ENCODE peak calls at places on chromosomes 4 and X, in five cellular contexts. D, T, A, B and W are unnamed samples. For H3K27me3 and H3K36me3, the result is how much of the 10 kb centered on the place peaks cover.

GRCh38 chrX:45850775-45851433 is 650.2 kb upstream of the DIPK2B start:
- DNase-seq in B (no peak), D (peak), T (no peak), A (peak), W (peak)

GRCh38 chrX:150291014-150291413 is 72.1 kb upstream of the MAMLD1 start:
- DNase-seq in D (no peak), A (no peak), B (no peak), T (no peak), W (no peak)

GRCh38 chrX:37746951-37747350 is 32.9 kb upstream of the CYBB start:
- DNase-seq in D (no peak), B (no peak), T (no peak), A (no peak), W (no peak)

GRCh38 chr4:139655116-139655515 is 10.5 kb upstream of the MGST2 start:
- DNase-seq in T (no peak), A (no peak), D (peak), B (no peak), W (peak)

GRCh38 chr4:124389591-124389990 is 322.9 kb downstream of the ANKRD50 start:
- DNase-seq in D (no peak), A (no peak), T (no peak), B (no peak), W (no peak)

GRCh38 chr4:112889619-112890294 is 159.7 kb upstream of the ANK2 start:
- DNase-seq in D (no peak), T (no peak), A (no peak), B (no peak), W (no peak)

GRCh38 chr4:102627831-102628523 is 126.8 kb downstream of the NFKB1 start:
- DNase-seq in A (no peak), T (peak), D (no peak), B (no peak), W (no peak)

GRCh38 chrX:107968623-107969022 is 13.5 kb downstream of the TEX13B start:
- DNase-seq in B (no peak), D (no peak), A (no peak), T (no peak), W (no peak)

GRCh38 chr4:129641179-129641578 is 545.2 kb downstream of the C4orf33 start:
- DNase-seq in B (no peak), A (no peak), D (peak), T (peak), W (peak)

GRCh38 chrX:68990948-68991347 is 162.1 kb downstream of the EFNB1 start:
- DNase-seq in D (no peak), A (no peak), B (no peak), T (no peak), W (no peak)

GRCh38 chr4:184763150-184763780 is 29.4 kb upstream of the CENPU start:
- DNase-seq in B (no peak), A (peak), D (no peak), T (no peak), W (no peak)

GRCh38 chrX:68375803-68376202 is 57.5 kb downstream of the OPHN1 start:
- DNase-seq in B (no peak), D (no peak), T (no peak), A (no peak), W (no peak)

GRCh38 chr4:54784188-54784671 is 126.5 kb downstream of the KIT start:
- DNase-seq in A (peak), T (no peak), D (no peak), B (no peak), W (no peak)

GRCh38 chr4:56671860-56672259 is 9.2 kb downstream of the HOPX start:
- DNase-seq in T (no peak), D (no peak), A (no peak), B (no peak), W (no peak)

GRCh38 chrX:121179972-121180371 is 132.6 kb downstream of the GLUD2 start:
- DNase-seq in A (no peak), B (no peak), D (no peak), T (no peak), W (no peak)

GRCh38 chr4:304987-305680 is at the start of gene ZNF732:
- DNase-seq in A (peak), B (no peak), D (no peak), T (no peak), W (no peak)

GRCh38 chr4:36226430-36227227 is 17.7 kb downstream of the ARAP2 start:
- DNase-seq in B (no peak), D (no peak), A (no peak), T (no peak), W (no peak)

GRCh38 chr4:147250062-147250461 is 230.8 kb upstream of the EDNRA start:
- DNase-seq in T (no peak), B (no peak), A (no peak), D (no peak), W (no peak)

GRCh38 chr4:94976371-94977011 is 218.7 kb downstream of the BMPR1B start:
- DNase-seq in D (no peak), A (no peak), B (no peak), T (no peak), W (no peak)

GRCh38 chrX:103520391-103520790 is 1.1 kb upstream of the RAB40A start:
- DNase-seq in A (no peak), D (no peak), T (no peak), B (no peak), W (no peak)

GRCh38 chrX:82218361-82218760 is 1016.5 kb downstream of the SH3BGRL start:
- DNase-seq in D (peak), A (no peak), T (no peak), B (no peak), W (no peak)

GRCh38 chr4:73109493-73109892 is 40.0 kb upstream of the COX18 start:
- DNase-seq in A (no peak), D (no peak), B (no peak), T (no peak), W (no peak)

GRCh38 chrX:73977542-73978169 is 326.3 kb upstream of the ZCCHC13 start:
- DNase-seq in D (peak), B (peak), T (no peak), A (no peak), W (no peak)

GRCh38 chrX:122220644-122221373 is 963.3 kb upstream of the GRIA3 start:
- DNase-seq in D (peak), B (no peak), T (no peak), A (no peak), W (no peak)
- H3K27me3 ChIP-seq in D (under half), B (under half), T (under half), A (under half), W (half or more)

GRCh38 chr4:1332686-1333085 is 14.3 kb upstream of the UVSSA start:
- DNase-seq in B (no peak), A (no peak), T (no peak), D (no peak), W (no peak)
- H3K36me3 ChIP-seq in B (under half), A (under half), T (under half), D (under half), W (half or more)

GRCh38 chr4:13533670-13534343 is 10.5 kb downstream of the NKX3-2 start:
- DNase-seq in A (no peak), T (no peak), D (no peak), B (no peak), W (no peak)

GRCh38 chr4:13530823-13531608 is 13.3 kb downstream of the NKX3-2 start:
- DNase-seq in B (no peak), T (no peak), A (no peak), D (peak), W (no peak)

GRCh38 chr4:13528823-13529129 is 15.5 kb downstream of the NKX3-2 start:
- DNase-seq in B (no peak), A (no peak), T (no peak), D (no peak), W (no peak)

GRCh38 chr4:13529130-13529919 is 15.0 kb downstream of the NKX3-2 start:
- DNase-seq in T (no peak), B (no peak), D (no peak), A (no peak), W (no peak)

GRCh38 chr4:13531609-13531998 is 12.7 kb downstream of the NKX3-2 start:
- DNase-seq in B (no peak), T (no peak), A (no peak), D (no peak), W (no peak)
- H3K27me3 ChIP-seq in B (half or more), T (under half), A (half or more), D (half or more), W (under half)

DNA sequence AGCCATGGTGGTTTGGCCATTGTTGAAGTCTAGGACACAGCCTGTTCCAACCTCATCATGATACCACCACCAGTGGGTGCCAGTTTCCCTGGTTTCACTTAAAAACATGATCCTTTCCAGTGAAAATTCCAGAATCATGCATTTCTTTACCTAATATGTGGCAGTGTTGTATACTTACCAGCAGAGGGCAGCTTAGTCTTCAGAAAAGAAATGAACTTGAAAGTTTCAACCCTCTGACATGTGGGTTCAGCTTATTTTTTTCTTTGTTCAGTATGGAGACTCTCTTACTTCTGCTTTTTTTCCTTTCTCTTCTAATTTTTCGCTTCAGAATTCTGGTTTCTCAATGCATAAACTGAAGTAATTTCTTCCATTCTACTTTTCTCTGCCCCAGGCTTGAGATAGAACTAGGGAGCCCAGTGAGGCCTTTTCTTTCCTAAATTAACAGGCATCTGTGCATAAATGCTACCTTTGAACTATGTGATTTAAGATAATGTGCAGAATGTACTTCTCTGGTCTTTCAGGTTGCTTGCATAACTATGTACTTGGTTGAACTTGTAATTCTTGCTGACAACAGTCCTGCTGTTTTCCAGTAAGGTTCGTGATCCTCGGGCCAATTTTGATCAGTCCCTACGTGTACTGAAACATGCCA is 10.7 kb downstream of the LIAS start:
- DNase-seq in B (peak), A (no peak), D (peak), T (peak), W (peak)
- H3K36me3 ChIP-seq in B (under half), A (under half), D (under half), T (under half), W (under half)

DNA sequence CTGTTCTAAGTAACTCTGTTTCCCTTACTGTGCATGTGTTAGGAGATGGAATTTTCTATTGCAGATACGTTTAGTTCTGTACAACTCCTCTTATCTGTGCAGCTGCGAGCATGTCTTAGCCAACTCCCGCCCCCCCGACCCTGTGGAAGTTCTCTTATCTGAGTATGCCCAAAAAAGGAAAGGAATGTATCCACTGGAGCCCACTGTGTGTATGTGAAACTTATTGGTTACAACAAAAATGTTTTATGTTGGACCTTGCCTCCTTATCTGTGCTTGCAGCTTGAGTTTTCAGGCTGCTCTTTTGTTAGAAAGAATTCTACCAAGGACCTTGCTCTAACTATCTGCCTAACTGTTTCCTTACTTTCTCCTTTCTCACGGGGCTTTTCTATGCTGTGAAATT is 24.2 kb upstream of the DCAF8L2 start:
- DNase-seq in B (no peak), D (peak), T (no peak), A (no peak), W (no peak)
- H3K27me3 ChIP-seq in B (under half), D (under half), T (under half), A (under half), W (under half)

GRCh38 chr4:17587094-17587822 is 10.3 kb downstream of the LAP3 start:
- DNase-seq in A (no peak), T (no peak), D (no peak), B (no peak), W (no peak)
- H3K36me3 ChIP-seq in A (under half), T (half or more), D (under half), B (under half), W (half or more)

GRCh38 chr4:5916229-5916628 is 23.3 kb upstream of the CRMP1 start:
- DNase-seq in D (no peak), B (no peak), T (no peak), A (no peak), W (no peak)

GRCh38 chr4:5918331-5919030 is 25.6 kb upstream of the CRMP1 start:
- DNase-seq in A (no peak), T (no peak), D (no peak), B (no peak), W (no peak)

GRCh38 chr4:5908836-5909235 is 15.9 kb upstream of the CRMP1 start:
- DNase-seq in D (no peak), A (no peak), B (no peak), T (no peak), W (no peak)

DNA sequence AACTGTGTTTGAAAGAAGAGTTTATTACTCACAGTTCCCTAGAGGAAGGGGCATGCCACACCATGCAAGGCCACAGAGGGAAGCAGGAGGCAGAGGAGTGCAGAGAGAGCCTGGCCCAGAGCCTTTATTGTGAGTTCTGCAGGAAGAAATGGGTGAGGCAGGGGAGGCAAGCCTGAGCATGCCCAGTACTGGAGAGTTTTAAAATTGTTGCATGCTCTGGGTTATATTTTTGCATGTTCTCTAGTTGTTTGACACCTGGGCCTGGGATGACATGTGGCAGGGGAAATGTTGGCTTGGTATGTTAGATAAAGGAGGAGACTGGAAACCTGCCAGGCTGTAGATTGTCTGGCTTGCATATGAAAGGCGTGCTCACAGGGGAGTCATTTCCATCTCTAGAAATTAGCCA is 19.7 kb upstream of the CRMP1 start:
- DNase-seq in T (no peak), B (no peak), A (no peak), D (no peak), W (no peak)
- H3K27me3 ChIP-seq in T (under half), B (under half), A (under half), D (under half), W (under half)